ENCODE peak calls at places on chromosome 9, in six cellular contexts. One of them, this sample, is unnamed.

GRCh38 chr9:17905356-17906203 is 326.7 kb downstream of the SH3GL2 start:
- DNase-seq in heart right ventricle: no peak
- DNase-seq in psoas muscle: no peak
- DNase-seq in aorta: peak
- DNase-seq in mucosa of descending colon: no peak
- DNase-seq in CD8-positive, alpha-beta T cell: no peak
- DNase-seq in this sample: no peak

GRCh38 chr9:94802795-94803194 is 76.3 kb downstream of the AOPEP start:
- DNase-seq in heart right ventricle: no peak
- DNase-seq in psoas muscle: no peak
- DNase-seq in aorta: no peak
- DNase-seq in mucosa of descending colon: no peak
- DNase-seq in CD8-positive, alpha-beta T cell: no peak
- DNase-seq in this sample: peak

GRCh38 chr9:16864741-16865434 is 5.6 kb downstream of the BNC2 start:
- DNase-seq in heart right ventricle: no peak
- DNase-seq in psoas muscle: no peak
- DNase-seq in aorta: no peak
- DNase-seq in mucosa of descending colon: no peak
- DNase-seq in CD8-positive, alpha-beta T cell: no peak
- DNase-seq in this sample: peak

GRCh38 chr9:98993570-98993945 is 49.9 kb downstream of the COL15A1 start:
- DNase-seq in heart right ventricle: peak
- DNase-seq in psoas muscle: no peak
- DNase-seq in aorta: no peak
- DNase-seq in mucosa of descending colon: no peak
- DNase-seq in CD8-positive, alpha-beta T cell: no peak
- DNase-seq in this sample: no peak

GRCh38 chr9:29439961-29440360 is 1866.7 kb upstream of the C9orf72 start:
- DNase-seq in heart right ventricle: no peak
- DNase-seq in psoas muscle: no peak
- DNase-seq in aorta: no peak
- DNase-seq in mucosa of descending colon: no peak
- DNase-seq in CD8-positive, alpha-beta T cell: no peak
- DNase-seq in this sample: peak

GRCh38 chr9:6024035-6024554 is 8.7 kb upstream of the RANBP6 start:
- DNase-seq in heart right ventricle: no peak
- DNase-seq in psoas muscle: no peak
- DNase-seq in aorta: no peak
- DNase-seq in mucosa of descending colon: no peak
- DNase-seq in CD8-positive, alpha-beta T cell: no peak
- DNase-seq in this sample: peak

GRCh38 chr9:28270156-28270555 is 696.9 kb upstream of the C9orf72 start:
- DNase-seq in heart right ventricle: no peak
- DNase-seq in psoas muscle: no peak
- DNase-seq in aorta: no peak
- DNase-seq in mucosa of descending colon: no peak
- DNase-seq in CD8-positive, alpha-beta T cell: no peak
- DNase-seq in this sample: no peak

GRCh38 chr9:116066221-116066620 is 87.4 kb upstream of the PAPPA start:
- DNase-seq in heart right ventricle: no peak
- DNase-seq in psoas muscle: no peak
- DNase-seq in aorta: no peak
- DNase-seq in mucosa of descending colon: no peak
- DNase-seq in CD8-positive, alpha-beta T cell: no peak
- DNase-seq in this sample: no peak

GRCh38 chr9:104386425-104387069 is 117.5 kb upstream of the OR13F1 start:
- DNase-seq in heart right ventricle: no peak
- DNase-seq in psoas muscle: no peak
- DNase-seq in aorta: no peak
- DNase-seq in mucosa of descending colon: no peak
- DNase-seq in CD8-positive, alpha-beta T cell: no peak
- DNase-seq in this sample: no peak

GRCh38 chr9:33814816-33815215 is 2.1 kb upstream of the UBE2R2 start:
- DNase-seq in heart right ventricle: no peak
- DNase-seq in psoas muscle: no peak
- DNase-seq in aorta: no peak
- DNase-seq in mucosa of descending colon: no peak
- DNase-seq in CD8-positive, alpha-beta T cell: no peak
- DNase-seq in this sample: no peak

GRCh38 chr9:98774746-98775145 is 21.6 kb downstream of the ANKS6 start:
- DNase-seq in heart right ventricle: no peak
- DNase-seq in psoas muscle: no peak
- DNase-seq in aorta: peak
- DNase-seq in mucosa of descending colon: no peak
- DNase-seq in CD8-positive, alpha-beta T cell: no peak
- DNase-seq in this sample: peak

GRCh38 chr9:108933641-108934322 is at the start of gene ELP1:
- DNase-seq in heart right ventricle: peak
- DNase-seq in psoas muscle: peak
- DNase-seq in aorta: peak
- DNase-seq in mucosa of descending colon: peak
- DNase-seq in CD8-positive, alpha-beta T cell: peak
- DNase-seq in this sample: peak

GRCh38 chr9:89204811-89205210 is 26.2 kb upstream of the SHC3 start:
- DNase-seq in heart right ventricle: no peak
- DNase-seq in psoas muscle: no peak
- DNase-seq in aorta: no peak
- DNase-seq in mucosa of descending colon: no peak
- DNase-seq in CD8-positive, alpha-beta T cell: no peak
- DNase-seq in this sample: no peak

GRCh38 chr9:133054966-133055365 is 6.8 kb upstream of the CEL start:
- DNase-seq in heart right ventricle: peak
- DNase-seq in psoas muscle: peak
- DNase-seq in aorta: peak
- DNase-seq in mucosa of descending colon: no peak
- DNase-seq in CD8-positive, alpha-beta T cell: no peak
- DNase-seq in this sample: peak

GRCh38 chr9:4417578-4418325 is 72.5 kb upstream of the SLC1A1 start:
- DNase-seq in heart right ventricle: no peak
- DNase-seq in psoas muscle: no peak
- DNase-seq in aorta: no peak
- DNase-seq in mucosa of descending colon: no peak
- DNase-seq in CD8-positive, alpha-beta T cell: no peak
- DNase-seq in this sample: no peak

DNA sequence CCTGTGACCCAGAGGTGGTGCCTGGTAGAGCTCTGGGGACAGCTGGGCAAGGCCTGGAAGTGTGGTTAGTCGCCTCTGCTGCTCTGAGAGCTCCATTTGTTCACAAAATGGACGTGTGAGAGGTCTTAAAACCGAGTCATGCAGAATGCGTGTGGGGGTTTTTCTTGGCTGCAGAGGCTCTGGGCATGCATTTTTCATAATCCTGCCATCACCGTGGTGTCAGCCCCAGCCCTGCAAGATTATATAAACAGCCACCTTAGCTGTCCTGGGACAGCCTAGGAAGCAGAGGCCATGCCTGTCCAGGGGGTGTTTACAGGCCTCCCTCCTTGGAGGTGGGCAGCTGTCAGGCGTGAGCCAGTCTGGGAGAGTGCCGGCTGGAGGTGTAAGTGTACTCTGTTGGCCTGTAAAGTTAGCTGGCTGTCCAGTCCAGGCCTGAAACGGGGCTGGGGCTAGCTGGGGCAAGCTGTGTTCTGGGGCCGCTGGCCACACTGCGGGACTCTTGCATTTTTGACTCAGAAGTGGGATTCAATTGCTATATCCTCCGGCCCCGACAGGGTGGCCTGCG is 2.3 kb downstream of the WNK2 start:
- DNase-seq in heart right ventricle: no peak
- DNase-seq in psoas muscle: no peak
- DNase-seq in aorta: no peak
- DNase-seq in mucosa of descending colon: no peak
- DNase-seq in CD8-positive, alpha-beta T cell: no peak
- DNase-seq in this sample: no peak
- H3K4me3 ChIP-seq in heart right ventricle: peak
- H3K4me3 ChIP-seq in psoas muscle: peak
- H3K4me3 ChIP-seq in aorta: no peak
- H3K4me3 ChIP-seq in mucosa of descending colon: no peak
- H3K4me3 ChIP-seq in CD8-positive, alpha-beta T cell: no peak
- H3K4me3 ChIP-seq in this sample: no peak

DNA sequence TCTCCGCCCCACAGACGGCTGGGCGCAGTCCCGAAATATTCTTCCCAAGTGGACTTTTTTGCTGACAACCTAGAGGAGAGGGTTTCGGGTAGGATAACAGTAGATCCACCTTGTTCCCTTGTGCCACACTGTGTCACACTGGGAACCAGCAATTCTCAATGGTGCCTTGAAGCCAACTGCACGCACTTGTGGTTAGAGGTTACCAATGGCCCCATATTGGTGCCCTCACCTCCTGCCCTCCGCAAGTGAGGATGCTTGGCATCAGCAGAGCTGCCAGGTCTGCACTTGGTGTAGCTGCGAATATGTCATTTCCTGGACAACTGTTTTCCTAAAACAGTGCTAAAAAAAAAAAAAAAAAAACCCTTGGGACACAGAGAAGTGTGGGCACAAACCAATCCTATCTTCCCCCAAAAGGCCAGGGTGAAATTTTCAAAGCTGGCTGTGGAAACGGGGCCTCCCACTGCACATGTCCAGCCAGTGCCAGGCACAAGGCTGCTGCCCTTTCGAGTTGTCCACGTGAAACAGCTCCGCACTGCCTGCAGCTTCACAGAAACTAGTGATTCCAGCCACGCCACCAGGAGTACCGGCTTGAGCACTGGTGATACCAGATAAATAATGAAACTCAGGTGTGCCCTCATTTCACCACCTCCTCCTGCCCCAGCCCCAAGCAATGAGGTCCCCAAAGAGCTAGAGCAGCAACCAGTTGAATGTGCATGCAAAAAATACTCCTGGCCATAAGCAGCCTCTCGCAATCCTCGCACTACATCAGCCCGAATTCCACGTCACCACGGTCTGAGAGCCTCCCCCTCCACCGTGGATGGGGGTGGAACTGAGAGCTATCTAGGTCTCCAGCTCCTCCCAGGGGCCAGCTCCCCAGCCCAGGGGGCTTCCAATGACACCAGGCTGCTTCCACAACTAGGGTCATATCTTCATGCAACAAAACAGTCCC is 51.2 kb downstream of the USP20 start:
- DNase-seq in heart right ventricle: no peak
- DNase-seq in psoas muscle: no peak
- DNase-seq in aorta: no peak
- DNase-seq in mucosa of descending colon: peak
- DNase-seq in CD8-positive, alpha-beta T cell: peak
- DNase-seq in this sample: no peak
- H3K4me3 ChIP-seq in heart right ventricle: peak
- H3K4me3 ChIP-seq in psoas muscle: peak
- H3K4me3 ChIP-seq in aorta: no peak
- H3K4me3 ChIP-seq in mucosa of descending colon: no peak
- H3K4me3 ChIP-seq in CD8-positive, alpha-beta T cell: peak
- H3K4me3 ChIP-seq in this sample: peak

GRCh38 chr9:14316574-14317304 is 2.8 kb upstream of the NFIB start:
- DNase-seq in heart right ventricle: no peak
- DNase-seq in psoas muscle: peak
- DNase-seq in aorta: no peak
- DNase-seq in mucosa of descending colon: no peak
- DNase-seq in CD8-positive, alpha-beta T cell: no peak
- DNase-seq in this sample: peak
- H3K4me3 ChIP-seq in heart right ventricle: peak
- H3K4me3 ChIP-seq in psoas muscle: peak
- H3K4me3 ChIP-seq in aorta: peak
- H3K4me3 ChIP-seq in mucosa of descending colon: no peak
- H3K4me3 ChIP-seq in CD8-positive, alpha-beta T cell: no peak
- H3K4me3 ChIP-seq in this sample: peak

GRCh38 chr9:114513050-114513951 is 8.0 kb upstream of the WHRN start:
- DNase-seq in heart right ventricle: no peak
- DNase-seq in psoas muscle: no peak
- DNase-seq in aorta: no peak
- DNase-seq in mucosa of descending colon: no peak
- DNase-seq in CD8-positive, alpha-beta T cell: no peak
- DNase-seq in this sample: peak
- H3K4me3 ChIP-seq in heart right ventricle: no peak
- H3K4me3 ChIP-seq in psoas muscle: no peak
- H3K4me3 ChIP-seq in aorta: no peak
- H3K4me3 ChIP-seq in mucosa of descending colon: no peak
- H3K4me3 ChIP-seq in CD8-positive, alpha-beta T cell: no peak
- H3K4me3 ChIP-seq in this sample: no peak

This sample was measured in SJCRH30.